ENCODE peak calls at places on chromosomes 6 and 20, in seven cellular contexts. D is coronary artery, Z is GM23248, L is stomach, H is psoas muscle, F is transverse colon, O is neural progenitor cell. T is an unnamed sample.

GRCh38 chr20:10508060-10508459 is 73.0 kb downstream of the SLX4IP start:
- DNase-seq in D (no peak), F (peak), O (no peak), Z (peak), L (no peak), H (no peak), T (no peak)

GRCh38 chr6:38427492-38428210 is 212.1 kb downstream of the BTBD9 start:
- DNase-seq in D (no peak), F (no peak), O (no peak), H (no peak), Z (no peak), L (no peak), T (peak)

GRCh38 chr20:45857836-45858250 is 429 bp downstream of the ZSWIM3 start:
- DNase-seq in L (no peak), Z (peak), O (peak), D (no peak), F (no peak), H (no peak), T (no peak)

GRCh38 chr6:160247457-160247883 is 11.2 kb downstream of the SLC22A2 start:
- DNase-seq in D (no peak), Z (no peak), F (no peak), L (no peak), H (no peak), O (no peak), T (no peak)

GRCh38 chr6:53359843-53360834 is 11.4 kb upstream of the ELOVL5 start:
- DNase-seq in Z (peak), L (no peak), H (no peak), F (no peak), O (no peak), D (no peak), T (peak)

GRCh38 chr6:131937219-131937618 is 14.0 kb downstream of the CCN2 start:
- DNase-seq in H (no peak), Z (peak), D (no peak), O (no peak), L (no peak), F (no peak), T (no peak)

GRCh38 chr20:47574616-47575401 is 73.1 kb downstream of the NCOA3 start:
- DNase-seq in L (no peak), F (no peak), Z (no peak), H (no peak), D (no peak), O (no peak), T (peak)

GRCh38 chr6:113433506-113433991 is 423.6 kb upstream of the MARCKS start:
- DNase-seq in Z (peak), L (peak), F (peak), D (no peak), O (no peak), H (peak), T (no peak)

GRCh38 chr20:45337367-45338120 is 10.7 kb downstream of the SDC4 start:
- DNase-seq in O (no peak), D (peak), H (peak), Z (peak), F (peak), L (peak), T (no peak)

GRCh38 chr6:154247119-154247814 is 109.3 kb downstream of the IPCEF1 start:
- DNase-seq in L (no peak), Z (no peak), F (no peak), H (no peak), O (peak), D (no peak), T (peak)
- H3K4me3 ChIP-seq in L (peak), Z (no peak), F (no peak), H (peak), O (peak), D (no peak), T (peak)

GRCh38 chr6:46799657-46800056 is 6.5 kb downstream of the MEP1A start:
- DNase-seq in Z (no peak), O (no peak), H (no peak), F (no peak), D (no peak), L (no peak), T (no peak)
- H3K4me3 ChIP-seq in Z (no peak), O (no peak), H (no peak), F (no peak), D (no peak), L (no peak), T (no peak)

GRCh38 chr20:18507218-18508191 is at the start of gene SEC23B:
- DNase-seq in L (peak), Z (peak), O (peak), F (peak), D (peak), H (peak), T (peak)
- H3K4me3 ChIP-seq in L (peak), Z (peak), O (peak), F (peak), D (peak), H (peak), T (peak)

GRCh38 chr6:146879406-146880117 is 280.8 kb downstream of the ADGB start:
- DNase-seq in L (no peak), F (no peak), O (no peak), D (no peak), H (no peak), Z (no peak), T (no peak)
- H3K4me3 ChIP-seq in L (no peak), F (no peak), O (no peak), D (no peak), H (no peak), Z (no peak), T (no peak)

DNA sequence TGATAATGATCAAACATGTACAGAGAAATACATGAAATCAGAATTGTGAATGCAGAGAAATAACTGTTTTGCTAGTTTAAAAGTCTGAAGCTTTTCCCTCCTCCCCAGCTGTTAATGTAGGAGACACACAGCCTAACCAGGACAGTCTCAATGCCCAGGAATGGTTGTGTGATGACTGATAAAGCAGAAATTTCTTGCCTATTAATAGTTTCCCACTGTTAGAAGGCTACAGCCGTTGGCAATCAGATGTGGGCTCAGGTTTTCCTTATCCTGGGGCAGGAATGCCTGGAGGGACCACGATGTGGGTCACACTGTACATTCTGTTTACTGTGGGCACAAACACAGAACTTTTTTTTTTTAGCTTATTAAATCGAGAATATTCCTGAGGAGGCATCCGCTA is 1.9 kb downstream of the PPP1R3D start:
- DNase-seq in Z (peak), F (no peak), O (no peak), H (no peak), D (no peak), L (no peak), T (no peak)
- H3K4me3 ChIP-seq in Z (peak), F (no peak), O (no peak), H (peak), D (peak), L (peak), T (no peak)

GRCh38 chr6:148370171-148370570 is 27.5 kb downstream of the SASH1 start:
- DNase-seq in O (no peak), L (no peak), H (no peak), D (no peak), Z (peak), F (no peak), T (no peak)

GRCh38 chr6:148367418-148368024 is 24.9 kb downstream of the SASH1 start:
- DNase-seq in H (peak), F (no peak), O (peak), D (peak), Z (peak), L (no peak), T (no peak)

GRCh38 chr6:148359228-148359627 is 16.6 kb downstream of the SASH1 start:
- DNase-seq in O (no peak), H (no peak), D (no peak), Z (no peak), L (no peak), F (no peak), T (no peak)

GRCh38 chr6:148365037-148365436 is 22.4 kb downstream of the SASH1 start:
- DNase-seq in F (no peak), D (no peak), L (no peak), H (no peak), Z (no peak), O (no peak), T (no peak)

GRCh38 chr6:148364056-148364844 is 21.6 kb downstream of the SASH1 start:
- DNase-seq in L (no peak), D (no peak), Z (peak), H (no peak), F (no peak), O (no peak), T (no peak)
- H3K4me3 ChIP-seq in L (no peak), D (peak), Z (peak), H (no peak), F (no peak), O (no peak), T (no peak)